ENCODE peak calls at places on chromosome 4, in five cellular contexts. E is CMK; Y is HCEC 1CT; D is CD4-positive, alpha-beta T cell; N is activated effector memory CD4-positive, alpha-beta T cell treated with Interleukin-2 at 50 U/mL for 16 hours. X is an unnamed sample.

GRCh38 chr4:147773261-147774184 is 41.6 kb downstream of the ARHGAP10 start:
- DNase-seq in N (no peak), Y (peak), D (no peak), E (no peak), X (no peak)

GRCh38 chr4:60522265-60522664 is 677.9 kb upstream of the ADGRL3 start:
- DNase-seq in Y (no peak), N (no peak), D (no peak), E (no peak), X (no peak)

GRCh38 chr4:14568356-14568755 is 433.9 kb upstream of the CPEB2 start:
- DNase-seq in E (no peak), N (no peak), D (no peak), Y (no peak), X (no peak)

GRCh38 chr4:77636902-77637301 is 31.3 kb downstream of the CXCL13 start:
- DNase-seq in Y (peak), D (no peak), E (no peak), N (no peak), X (no peak)

GRCh38 chr4:30380404-30380998 is 339.7 kb upstream of the PCDH7 start:
- DNase-seq in D (no peak), E (peak), Y (peak), N (no peak), X (no peak)

GRCh38 chr4:12488672-12489071 is 995.5 kb downstream of the RAB28 start:
- DNase-seq in D (no peak), E (no peak), Y (no peak), N (no peak), X (peak)

GRCh38 chr4:113684534-113685091 is 76.9 kb downstream of the CAMK2D start:
- DNase-seq in N (no peak), Y (peak), E (no peak), D (no peak), X (peak)

GRCh38 chr4:41214158-41215146 is at the start of gene APBB2:
- DNase-seq in E (peak), Y (peak), N (no peak), D (peak), X (peak)

GRCh38 chr4:112145326-112145819 is at the start of gene FAM241A:
- DNase-seq in N (peak), E (peak), Y (peak), D (peak), X (peak)

GRCh38 chr4:153115322-153116100 is 88.7 kb upstream of the TRIM2 start:
- DNase-seq in E (no peak), Y (peak), N (peak), D (peak), X (peak)

GRCh38 chr4:53558981-53559620 is 32.2 kb downstream of the LNX1 start:
- DNase-seq in E (no peak), D (no peak), Y (no peak), N (no peak), X (no peak)

GRCh38 chr4:121072080-121072835 is at the start of gene NDNF:
- DNase-seq in Y (peak), N (peak), E (no peak), D (peak), X (peak)

GRCh38 chr4:13329963-13330362 is 154.2 kb downstream of the RAB28 start:
- DNase-seq in N (no peak), D (no peak), Y (peak), E (no peak), X (no peak)

GRCh38 chr4:169315530-169316306 is 45.0 kb upstream of the SH3RF1 start:
- DNase-seq in N (no peak), D (no peak), E (no peak), Y (peak), X (no peak)

GRCh38 chr4:81392164-81392563 is 79.5 kb downstream of the RASGEF1B start:
- DNase-seq in Y (no peak), E (no peak), D (no peak), N (no peak), X (no peak)

GRCh38 chr4:26787461-26788340 is 72.9 kb upstream of the STIM2 start:
- DNase-seq in D (no peak), Y (peak), E (no peak), N (no peak), X (peak)

GRCh38 chr4:103032575-103032974 is 13.1 kb upstream of the SLC9B1 start:
- DNase-seq in Y (no peak), N (no peak), D (no peak), E (no peak), X (no peak)

GRCh38 chr4:128600996-128601857 is 208.3 kb upstream of the JADE1 start:
- DNase-seq in Y (peak), D (no peak), E (no peak), N (no peak), X (peak)

GRCh38 chr4:165700855-165701254 is 172.2 kb upstream of the TLL1 start:
- DNase-seq in N (no peak), Y (no peak), E (no peak), D (no peak), X (no peak)

GRCh38 chr4:11912886-11913285 is 484.2 kb upstream of the HS3ST1 start:
- DNase-seq in E (no peak), Y (no peak), N (no peak), D (no peak), X (no peak)

GRCh38 chr4:98643760-98644159 is 14.7 kb downstream of the TSPAN5 start:
- DNase-seq in E (no peak), D (no peak), Y (no peak), N (no peak), X (no peak)

GRCh38 chr4:54015421-54016065 is 48.9 kb downstream of the CHIC2 start:
- DNase-seq in E (no peak), D (no peak), N (no peak), Y (no peak), X (no peak)

GRCh38 chr4:71147261-71147660 is 153.8 kb downstream of the DCK start:
- DNase-seq in Y (no peak), N (no peak), E (no peak), D (no peak), X (no peak)

GRCh38 chr4:110196206-110196870 is 2.1 kb downstream of the ELOVL6 start:
- DNase-seq in N (peak), D (peak), Y (peak), E (peak), X (peak)

GRCh38 chr4:148224476-148224875 is 217.7 kb downstream of the NR3C2 start:
- DNase-seq in Y (no peak), E (no peak), D (no peak), N (no peak), X (no peak)

GRCh38 chr4:75724066-75724866 is at the start of gene USO1:
- DNase-seq in Y (peak), E (peak), D (peak), N (peak), X (peak)

GRCh38 chr4:101527186-101527585 is 179.9 kb upstream of the PPP3CA start:
- DNase-seq in Y (no peak), E (no peak), N (peak), D (no peak), X (no peak)

GRCh38 chr4:10575414-10575813 is 109.2 kb downstream of the CLNK start:
- DNase-seq in N (no peak), E (no peak), D (no peak), Y (no peak), X (no peak)

GRCh38 chr4:18314731-18315130 is 293.2 kb upstream of the LCORL start:
- DNase-seq in N (no peak), Y (no peak), E (no peak), D (no peak), X (no peak)

GRCh38 chr4:1211951-1212545 is 36.9 kb downstream of the CTBP1 start:
- DNase-seq in E (no peak), Y (no peak), D (no peak), N (no peak), X (peak)

GRCh38 chr4:3660086-3660927 is 105.9 kb upstream of the ADRA2C start:
- DNase-seq in D (no peak), E (no peak), Y (no peak), N (no peak), X (no peak)

GRCh38 chr4:185803015-185803414 is 9.0 kb downstream of the SORBS2 start:
- DNase-seq in E (no peak), N (no peak), Y (no peak), D (no peak), X (no peak)

GRCh38 chr4:107736924-107737448 is 17.0 kb upstream of the PAPSS1 start:
- DNase-seq in N (peak), D (peak), E (peak), Y (peak), X (peak)

GRCh38 chr4:105181259-105181658 is 34.6 kb downstream of the TET2 start:
- DNase-seq in Y (no peak), E (no peak), N (no peak), D (no peak), X (no peak)

GRCh38 chr4:40300371-40301162 is 34.6 kb upstream of the CHRNA9 start:
- DNase-seq in E (no peak), N (no peak), Y (no peak), D (no peak), X (no peak)

X was measured in heart right ventricle.